ENCODE peak calls at places on chromosome 5, in five cellular contexts. F, L, G, D and M are unnamed samples.

GRCh38 chr5:178477224-178478201 is 112.7 kb downstream of the COL23A1 start:
- DNase-seq in D (no peak), G (no peak), F (no peak), L (no peak), M (no peak)

GRCh38 chr5:133746834-133747233 is 134.5 kb upstream of the FSTL4 start:
- DNase-seq in F (no peak), D (no peak), L (no peak), G (no peak), M (peak; percentile 44)

GRCh38 chr5:139807647-139808030 is 12.0 kb downstream of the PSD2 start:
- DNase-seq in L (no peak), G (no peak), F (no peak), D (no peak), M (no peak)

GRCh38 chr5:174154559-174154958 is 109.1 kb downstream of the NSG2 start:
- DNase-seq in F (no peak), G (no peak), L (no peak), D (no peak), M (no peak)

GRCh38 chr5:124408738-124409453 is 337.5 kb downstream of the ZNF608 start:
- DNase-seq in L (no peak), G (no peak), D (no peak), F (peak; percentile 15), M (peak; percentile 24)

GRCh38 chr5:95375591-95375990 is 15.6 kb upstream of the FAM81B start:
- DNase-seq in G (no peak), L (no peak), F (no peak), D (no peak), M (no peak)

GRCh38 chr5:172771439-172772111 is 580 bp upstream of the DUSP1 start:
- DNase-seq in F (no peak), L (no peak), D (no peak), G (no peak), M (no peak)

GRCh38 chr5:31783762-31784161 is 144.8 kb downstream of the PDZD2 start:
- DNase-seq in L (no peak), F (no peak), D (no peak), G (no peak), M (no peak)

GRCh38 chr5:60844429-60844890 is 391 bp upstream of the ELOVL7 start:
- DNase-seq in F (peak; percentile 32), G (no peak), L (no peak), D (no peak), M (no peak)

GRCh38 chr5:144774247-144774646 is 603.6 kb downstream of the KCTD16 start:
- DNase-seq in D (no peak), L (no peak), F (no peak), G (no peak), M (no peak)

GRCh38 chr5:159899067-159900049 is 16.9 kb upstream of the ADRA1B start:
- DNase-seq in G (no peak), F (no peak), L (no peak), D (no peak), M (no peak)

GRCh38 chr5:34039398-34040157 is 3.4 kb downstream of the C1QTNF3 start:
- DNase-seq in G (no peak), F (no peak), D (no peak), L (no peak), M (no peak)

GRCh38 chr5:10064546-10065215 is 185.0 kb downstream of the ATPSCKMT start:
- DNase-seq in L (no peak), F (no peak), G (no peak), D (no peak), M (no peak)

GRCh38 chr5:2680979-2681378 is 70.5 kb downstream of the IRX2 start:
- DNase-seq in F (no peak), D (no peak), G (no peak), L (no peak), M (peak; percentile 13)

GRCh38 chr5:1447772-1448361 is 2.6 kb upstream of the SLC6A3 start:
- DNase-seq in F (no peak), G (no peak), D (no peak), L (no peak), M (no peak)

GRCh38 chr5:151617841-151618710 is 26.9 kb upstream of the FAT2 start:
- DNase-seq in D (no peak), G (no peak), F (no peak), L (no peak), M (peak; percentile 19)

GRCh38 chr5:98770911-98771322 is 2.5 kb upstream of the RGMB start:
- DNase-seq in L (no peak), G (no peak), D (no peak), F (peak; percentile 45), M (no peak)

GRCh38 chr5:36870399-36871040 is 6.0 kb upstream of the NIPBL start:
- DNase-seq in L (no peak), D (peak; percentile 67), F (peak; percentile 80), G (no peak), M (no peak)

GRCh38 chr5:151274666-151275065 is 21.7 kb downstream of the GM2A start:
- DNase-seq in F (no peak), L (no peak), D (no peak), G (no peak), M (no peak)

GRCh38 chr5:1318659-1319251 is 23.9 kb upstream of the TERT start:
- DNase-seq in D (no peak), G (no peak), L (no peak), F (no peak), M (no peak)

GRCh38 chr5:171852255-171852681 is 66.7 kb downstream of the SMIM23 start:
- DNase-seq in L (no peak), D (no peak), F (no peak), G (no peak), M (no peak)

GRCh38 chr5:31720811-31721345 is 81.9 kb downstream of the PDZD2 start:
- DNase-seq in D (no peak), L (no peak), F (no peak), G (no peak), M (no peak)

GRCh38 chr5:111360173-111360572 is 136.0 kb downstream of the CAMK4 start:
- DNase-seq in L (no peak), G (no peak), F (no peak), D (no peak), M (no peak)

GRCh38 chr5:75839547-75839946 is 122.3 kb upstream of the POC5 start:
- DNase-seq in D (no peak), L (no peak), F (no peak), G (no peak), M (no peak)

GRCh38 chr5:155091063-155091648 is 77.6 kb downstream of the KIF4B start:
- DNase-seq in G (no peak), F (peak; percentile 53), L (no peak), D (no peak), M (no peak)

GRCh38 chr5:169856571-169856970 is 123.7 kb downstream of the INSYN2B start:
- DNase-seq in D (peak; percentile 72), L (no peak), G (no peak), F (peak; percentile 82), M (peak; percentile 28)

GRCh38 chr5:175746851-175747250 is 89.0 kb downstream of the HRH2 start:
- DNase-seq in L (no peak), D (no peak), F (peak; percentile 19), G (no peak), M (peak; percentile 38)

GRCh38 chr5:154058055-154059038 is 19.6 kb downstream of the MFAP3 start:
- DNase-seq in G (no peak), F (peak; percentile 21), L (no peak), D (no peak), M (no peak)

GRCh38 chr5:131416729-131417128 is 152.9 kb downstream of the CDC42SE2 start:
- DNase-seq in L (no peak), D (no peak), F (no peak), G (no peak), M (no peak)

GRCh38 chr5:131595088-131596033 is 39.7 kb downstream of the RAPGEF6 start:
- DNase-seq in D (no peak), F (no peak), L (no peak), G (no peak), M (no peak)

GRCh38 chr5:79999722-80000121 is 8.7 kb upstream of the MTX3 start:
- DNase-seq in D (no peak), G (no peak), F (no peak), L (no peak), M (no peak)

GRCh38 chr5:135625061-135625460 is 46.3 kb upstream of the CXCL14 start:
- DNase-seq in G (no peak), F (no peak), L (no peak), D (no peak), M (no peak)

GRCh38 chr5:141603912-141604311 is 14.9 kb downstream of the DIAPH1 start:
- DNase-seq in G (no peak), F (no peak), D (no peak), L (no peak), M (no peak)

GRCh38 chr5:6365142-6365976 is 13.0 kb downstream of the MED10 start:
- DNase-seq in G (no peak), D (no peak), F (peak; percentile 29), L (no peak), M (peak; percentile 64)

GRCh38 chr5:131209506-131210191 is 38.9 kb downstream of the LYRM7 start:
- DNase-seq in L (no peak), F (no peak), D (no peak), G (no peak), M (no peak)